ENCODE peak calls at places on chromosomes 5 and 9, in six cellular contexts. S is tibial artery, F is WERI-Rb-1, O is globus pallidus, D is type B pancreatic cell, I is hepatic stellate cell. V is an unnamed sample.

GRCh38 chr5:16852251-16853005 is 83.7 kb downstream of the MYO10 start:
- DNase-seq in S (no peak), F (no peak), O (no peak), D (no peak), I (no peak), V (no peak)

GRCh38 chr9:106284300-106284699 is 578.7 kb upstream of the ZNF462 start:
- DNase-seq in S (no peak), F (peak; percentile 58), O (peak; percentile 51), D (no peak), I (no peak), V (no peak)

GRCh38 chr5:95818181-95819147 is 4.1 kb downstream of the GLRX start:
- DNase-seq in S (no peak), F (no peak), O (peak; percentile 60), D (no peak), I (no peak), V (no peak)

GRCh38 chr5:175524211-175524610 is 45.9 kb downstream of the SFXN1 start:
- DNase-seq in S (no peak), F (no peak), O (no peak), D (no peak), I (no peak), V (no peak)

GRCh38 chr5:116144103-116144502 is 59.3 kb downstream of the COMMD10 start:
- DNase-seq in S (no peak), F (no peak), O (no peak), D (no peak), I (no peak), V (no peak)

GRCh38 chr5:177132504-177133118 is 962 bp upstream of the NSD1 start:
- DNase-seq in S (no peak), F (no peak), O (peak; percentile 64), D (peak; percentile 78), I (no peak), V (no peak)

GRCh38 chr5:38554860-38555259 is 1.6 kb downstream of the LIFR start:
- DNase-seq in S (no peak), F (no peak), O (no peak), D (no peak), I (no peak), V (no peak)

GRCh38 chr5:1208743-1209551 is 7.6 kb downstream of the SLC6A19 start:
- DNase-seq in S (no peak), F (peak; percentile 93), O (no peak), D (no peak), I (peak; percentile 51), V (no peak)

GRCh38 chr9:91477106-91477505 is 53.5 kb upstream of the NFIL3 start:
- DNase-seq in S (no peak), F (no peak), O (no peak), D (no peak), I (no peak), V (no peak)

GRCh38 chr5:33170414-33170813 is 270.4 kb upstream of the TARS1 start:
- DNase-seq in S (no peak), F (no peak), O (no peak), D (no peak), I (no peak), V (no peak)

GRCh38 chr9:87276327-87276841 is 221.3 kb upstream of the DAPK1 start:
- DNase-seq in S (no peak), F (no peak), O (no peak), D (no peak), I (peak; percentile 68), V (no peak)